ENCODE peak calls at places on chromosomes 2 and 18, in five cellular contexts. E, V, A, H and F are unnamed samples. For H3K4me1, the result is how much of the 10 kb centered on the place peaks cover.

GRCh38 chr2:101273045-101273444 is 20.4 kb downstream of the CNOT11 start:
- DNase-seq in E (no peak), V (no peak), A (no peak), H (no peak), F (no peak)

GRCh38 chr18:7532942-7533341 is 34.2 kb upstream of the PTPRM start:
- DNase-seq in E (no peak), V (no peak), A (no peak), H (peak), F (peak)

GRCh38 chr2:54899576-54900200 is 150.6 kb downstream of the RTN4 start:
- DNase-seq in E (no peak), V (peak), A (peak), H (peak), F (no peak)

GRCh38 chr18:37441821-37442220 is 123.8 kb downstream of the CELF4 start:
- DNase-seq in E (no peak), V (no peak), A (no peak), H (no peak), F (no peak)

GRCh38 chr2:188132385-188132784 is 159.3 kb upstream of the GULP1 start:
- DNase-seq in E (no peak), V (no peak), A (no peak), H (no peak), F (no peak)

GRCh38 chr2:70541481-70542020 is 12.1 kb downstream of the TGFA start:
- DNase-seq in E (no peak), V (no peak), A (no peak), H (no peak), F (no peak)

GRCh38 chr2:235543851-235544686 is 50.2 kb downstream of the AGAP1 start:
- DNase-seq in E (no peak), V (no peak), A (no peak), H (no peak), F (no peak)

GRCh38 chr2:47656715-47657600 is 126.0 kb upstream of the MSH6 start:
- DNase-seq in E (no peak), V (no peak), A (no peak), H (no peak), F (peak)

GRCh38 chr2:129001926-129002325 is 683.3 kb upstream of the HS6ST1 start:
- DNase-seq in E (no peak), V (no peak), A (no peak), H (no peak), F (no peak)

GRCh38 chr2:189952536-189953109 is 109.9 kb downstream of the MSTN start:
- DNase-seq in E (no peak), V (no peak), A (no peak), H (no peak), F (no peak)

GRCh38 chr2:238869293-238870124 is 21.6 kb downstream of the TWIST2 start:
- DNase-seq in E (no peak), V (no peak), A (peak), H (peak), F (no peak)

GRCh38 chr2:68059769-68060525 is 2.9 kb downstream of the C1D start:
- DNase-seq in E (no peak), V (no peak), A (peak), H (no peak), F (no peak)

GRCh38 chr18:72848534-72849237 is 19.1 kb downstream of the NETO1 start:
- DNase-seq in E (no peak), V (no peak), A (no peak), H (peak), F (peak)

GRCh38 chr18:55585586-55586521 is 2.1 kb downstream of the TCF4 start:
- DNase-seq in E (no peak), V (no peak), A (peak), H (peak), F (no peak)

GRCh38 chr2:236919209-236919608 is 166.5 kb upstream of the COPS8 start:
- DNase-seq in E (no peak), V (no peak), A (peak), H (no peak), F (no peak)

GRCh38 chr18:36420826-36421225 is 123.3 kb downstream of the FHOD3 start:
- DNase-seq in E (no peak), V (no peak), A (no peak), H (no peak), F (peak)

GRCh38 chr18:3901811-3902210 is 451.8 kb downstream of the TGIF1 start:
- DNase-seq in E (no peak), V (no peak), A (no peak), H (no peak), F (no peak)

GRCh38 chr2:24530796-24531195 is 39.7 kb downstream of the NCOA1 start:
- DNase-seq in E (no peak), V (no peak), A (no peak), H (no peak), F (no peak)

GRCh38 chr2:19893520-19894134 is 8.2 kb downstream of the TTC32 start:
- DNase-seq in E (no peak), V (no peak), A (no peak), H (no peak), F (no peak)

GRCh38 chr2:167855211-167855610 is 392.2 kb downstream of the STK39 start:
- DNase-seq in E (no peak), V (no peak), A (no peak), H (no peak), F (no peak)

GRCh38 chr18:79948719-79949411 is 2.6 kb downstream of the SLC66A2 start:
- DNase-seq in E (no peak), V (no peak), A (no peak), H (no peak), F (no peak)

GRCh38 chr18:39838831-39839230 is 2116.2 kb upstream of the PIK3C3 start:
- DNase-seq in E (no peak), V (no peak), A (no peak), H (no peak), F (peak)

GRCh38 chr2:231123362-231123898 is 1.4 kb downstream of the HTR2B start:
- DNase-seq in E (no peak), V (no peak), A (peak), H (peak), F (no peak)

GRCh38 chr2:231050018-231050901 is 6.4 kb upstream of the PSMD1 start:
- DNase-seq in E (no peak), V (no peak), A (no peak), H (no peak), F (no peak)

GRCh38 chr2:121151311-121152109 is 133.5 kb downstream of the TFCP2L1 start:
- DNase-seq in E (no peak), V (no peak), A (no peak), H (no peak), F (peak)

GRCh38 chr2:189327879-189328351 is 113.4 kb upstream of the WDR75 start:
- DNase-seq in E (no peak), V (no peak), A (peak), H (no peak), F (no peak)

GRCh38 chr2:221189431-221189830 is 382.7 kb downstream of the EPHA4 start:
- DNase-seq in E (peak), V (no peak), A (no peak), H (peak), F (no peak)

GRCh38 chr2:32446362-32446761 is 89.5 kb downstream of the BIRC6 start:
- DNase-seq in E (no peak), V (no peak), A (no peak), H (no peak), F (no peak)

GRCh38 chr18:70359071-70359470 is 70.2 kb downstream of the SOCS6 start:
- DNase-seq in E (no peak), V (no peak), A (no peak), H (no peak), F (peak)
- H3K4me1 ChIP-seq in E (under half), V (under half), A (under half), H (under half), F (under half)

DNA sequence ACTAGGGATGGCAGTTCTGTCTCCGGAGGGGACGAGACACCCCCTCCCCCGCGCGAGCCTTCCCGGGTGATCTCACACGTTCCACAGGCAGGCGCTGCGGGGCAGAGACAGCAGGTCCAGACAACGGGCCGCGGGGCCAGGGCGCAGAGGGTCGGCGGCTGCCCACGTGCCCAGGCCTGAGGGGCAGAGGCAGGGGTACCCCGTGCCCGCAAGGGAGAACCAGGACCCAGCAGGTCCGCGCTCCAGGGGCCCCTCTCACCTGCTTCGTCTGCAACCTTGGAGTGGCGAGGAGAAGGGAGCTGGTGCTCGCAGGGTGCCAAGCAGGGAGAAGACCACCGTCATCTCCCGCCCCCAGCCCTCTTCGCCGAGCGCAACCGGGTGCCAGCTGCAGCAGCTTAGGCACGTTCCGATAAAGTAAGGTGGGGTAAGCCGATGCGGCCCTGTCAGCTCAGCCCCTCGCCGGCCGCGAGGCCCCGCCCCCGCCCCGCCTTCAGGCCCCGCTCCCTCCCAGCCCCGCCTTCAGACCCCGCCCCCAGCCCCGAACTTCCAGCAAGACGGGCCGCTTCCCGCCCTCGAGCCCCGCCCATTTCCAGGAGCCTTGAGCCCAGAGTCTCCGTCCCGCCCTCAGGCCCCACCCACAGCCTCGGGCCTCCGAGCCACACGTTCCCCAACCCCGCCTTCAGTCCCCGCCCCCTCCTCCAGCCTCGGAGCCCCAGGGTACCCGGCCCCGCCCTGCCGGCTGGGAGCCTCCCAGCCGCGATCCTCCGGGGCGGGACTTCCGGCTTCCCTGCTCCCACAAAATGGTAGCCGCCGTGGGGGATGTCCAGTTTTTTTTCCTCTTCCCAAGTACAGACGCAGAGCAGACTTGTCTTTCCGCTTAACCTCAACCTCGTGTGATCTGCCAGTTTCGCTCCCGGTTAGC is at the start of gene GPR155:
- DNase-seq in E (peak), V (peak), A (peak), H (peak), F (peak)
- H4K8ac ChIP-seq in E (peak), V (no peak), A (peak), H (peak), F (peak)

GRCh38 chr2:203534486-203535077 is 519 bp downstream of the RAPH1 start:
- DNase-seq in E (no peak), V (no peak), A (no peak), H (no peak), F (peak)

GRCh38 chr2:203535784-203536590 is 886 bp upstream of the RAPH1 start:
- DNase-seq in E (no peak), V (peak), A (peak), H (peak), F (peak)

GRCh38 chr2:203533696-203534471 is 1.2 kb downstream of the RAPH1 start:
- DNase-seq in E (no peak), V (peak), A (peak), H (peak), F (peak)

GRCh38 chr2:203535078-203535783 is at the start of gene RAPH1:
- DNase-seq in E (peak), V (peak), A (peak), H (peak), F (peak)

DNA sequence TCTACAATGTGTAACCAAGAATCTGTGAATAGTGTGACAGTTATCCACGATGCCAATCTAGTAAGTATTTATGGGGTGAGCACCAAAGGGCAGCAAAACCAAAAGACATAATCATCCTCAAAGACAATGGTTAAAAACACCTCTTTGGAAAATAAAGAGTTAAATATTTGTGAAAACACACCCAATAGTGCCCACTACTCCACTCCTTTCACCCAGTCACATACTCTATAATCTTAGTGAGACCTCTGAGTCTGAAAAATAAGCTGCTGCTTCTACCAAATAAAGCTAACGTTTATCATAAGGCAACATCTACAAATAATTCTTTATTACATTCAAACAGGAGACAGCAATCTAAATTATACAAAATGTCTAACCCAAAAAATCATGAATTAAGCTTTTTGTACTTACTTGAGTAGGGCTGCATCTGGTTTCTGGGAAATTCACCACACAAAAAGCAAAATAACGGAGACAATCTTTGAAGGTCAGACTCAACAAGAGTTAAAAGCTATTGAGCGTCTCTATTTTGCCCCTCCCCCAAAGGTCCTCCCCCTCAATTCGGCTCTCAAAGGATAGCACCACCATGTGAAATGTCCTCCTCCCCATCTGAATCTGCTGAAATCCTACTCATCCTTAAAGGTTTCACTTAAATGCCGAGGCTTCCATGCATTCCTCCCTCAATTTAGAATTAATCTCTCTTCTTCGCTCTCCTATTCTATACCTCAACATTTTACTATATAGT is 2.0 kb downstream of the RAPH1 start:
- DNase-seq in E (no peak), V (peak), A (peak), H (peak), F (no peak)
- H3K4me3 ChIP-seq in E (peak), V (peak), A (peak), H (peak), F (no peak)

GRCh38 chr2:219198974-219199373 is 7.6 kb upstream of the ZFAND2B start:
- DNase-seq in E (no peak), V (no peak), A (no peak), H (no peak), F (no peak)
- H3K4me1 ChIP-seq in E (under half), V (under half), A (under half), H (under half), F (under half)

GRCh38 chr18:43001821-43002220 is 113.7 kb downstream of the RIT2 start:
- DNase-seq in E (no peak), V (no peak), A (peak), H (peak), F (no peak)
- H4K8ac ChIP-seq in E (no peak), V (no peak), A (no peak), H (no peak), F (no peak)